ENCODE peak calls at places on chromosomes 13 and 19, in ten cellular contexts. N is sigmoid colon, Q is GM12891, J is suprapubic skin, B is HCT116, A is breast epithelium, R is vagina, M is SK-N-SH, S is stomach, U is GM23338. Y is an unnamed sample.

GRCh38 chr19:41452584-41453275 is 9.8 kb downstream of the ERICH4 start:
- DNase-seq in N (no peak), Q (no peak), J (no peak), B (no peak), A (no peak), R (no peak), M (no peak), S (no peak), U (no peak), Y (no peak)

GRCh38 chr13:102642475-102642874 is 45.7 kb downstream of the TPP2 start:
- DNase-seq in N (peak), Q (no peak), J (no peak), B (no peak), A (peak), R (no peak), M (no peak), S (peak), U (no peak), Y (no peak)

GRCh38 chr19:33887891-33888290 is 91.2 kb downstream of the KCTD15 start:
- DNase-seq in N (no peak), Q (no peak), J (no peak), B (no peak), A (no peak), R (no peak), M (no peak), S (no peak), U (no peak), Y (no peak)

GRCh38 chr13:89746554-89746953 is 1600.9 kb upstream of the MIR17HG start:
- DNase-seq in N (no peak), Q (no peak), J (no peak), B (no peak), A (no peak), R (no peak), M (no peak), S (no peak), U (peak), Y (no peak)

GRCh38 chr19:55069137-55069858 is 6.3 kb upstream of the RDH13 start:
- DNase-seq in N (no peak), Q (no peak), J (no peak), B (no peak), A (peak), R (no peak), M (peak), S (peak), U (peak), Y (no peak)

GRCh38 chr13:110617326-110618072 is 2.2 kb downstream of the NAXD start:
- DNase-seq in N (peak), Q (no peak), J (no peak), B (no peak), A (no peak), R (no peak), M (no peak), S (peak), U (peak), Y (no peak)

GRCh38 chr19:28012361-28012760 is 1200.6 kb downstream of the UQCRFS1 start:
- DNase-seq in N (no peak), Q (no peak), J (no peak), B (no peak), A (no peak), R (peak), M (peak), S (no peak), U (peak), Y (no peak)

GRCh38 chr19:9498183-9498902 is at the start of gene ZNF560:
- DNase-seq in N (no peak), Q (no peak), J (no peak), B (no peak), A (no peak), R (no peak), M (peak), S (no peak), U (peak), Y (no peak)

GRCh38 chr13:109368230-109368629 is 418.2 kb downstream of the IRS2 start:
- DNase-seq in N (no peak), Q (no peak), J (no peak), B (no peak), A (no peak), R (no peak), M (no peak), S (no peak), U (no peak), Y (no peak)

GRCh38 chr19:16885166-16885565 is 3.6 kb upstream of the F2RL3 start:
- DNase-seq in N (no peak), Q (no peak), J (no peak), B (no peak), A (no peak), R (no peak), M (no peak), S (no peak), U (no peak), Y (no peak)

GRCh38 chr19:16036941-16037340 is 39.4 kb upstream of the TPM4 start:
- DNase-seq in N (no peak), Q (no peak), J (no peak), B (no peak), A (no peak), R (no peak), M (no peak), S (no peak), U (no peak), Y (no peak)

GRCh38 chr19:18696023-18696422 is 12.5 kb downstream of the CRTC1 start:
- DNase-seq in N (no peak), Q (no peak), J (no peak), B (no peak), A (no peak), R (no peak), M (no peak), S (no peak), U (no peak), Y (no peak)

GRCh38 chr13:25032160-25032559 is 63.8 kb upstream of the PABPC3 start:
- DNase-seq in N (no peak), Q (no peak), J (no peak), B (no peak), A (no peak), R (no peak), M (no peak), S (no peak), U (no peak), Y (no peak)

GRCh38 chr13:72255908-72256307 is 388.9 kb upstream of the DACH1 start:
- DNase-seq in N (no peak), Q (no peak), J (no peak), B (peak), A (no peak), R (no peak), M (peak), S (no peak), U (peak), Y (no peak)

GRCh38 chr13:102090532-102090931 is 311.3 kb downstream of the FGF14 start:
- DNase-seq in N (no peak), Q (no peak), J (no peak), B (no peak), A (no peak), R (no peak), M (no peak), S (no peak), U (no peak), Y (no peak)

GRCh38 chr13:34000955-34001354 is 183.0 kb downstream of the RFC3 start:
- DNase-seq in N (no peak), Q (no peak), J (no peak), B (no peak), A (no peak), R (no peak), M (no peak), S (no peak), U (no peak), Y (no peak)

GRCh38 chr19:18789422-18789832 is 1.7 kb downstream of the COMP start:
- DNase-seq in N (no peak), Q (no peak), J (no peak), B (no peak), A (no peak), R (no peak), M (no peak), S (no peak), U (no peak), Y (no peak)

GRCh38 chr13:24263652-24264051 is 45.7 kb upstream of the C1QTNF9 start:
- DNase-seq in N (no peak), Q (no peak), J (no peak), B (no peak), A (no peak), R (no peak), M (no peak), S (no peak), U (no peak), Y (no peak)

GRCh38 chr13:48818495-48818961 is 157.2 kb upstream of the FNDC3A start:
- DNase-seq in N (no peak), Q (no peak), J (no peak), B (no peak), A (no peak), R (no peak), M (no peak), S (no peak), U (peak), Y (no peak)

GRCh38 chr19:2503521-2504109 is 27.7 kb downstream of the GADD45B start:
- DNase-seq in N (no peak), Q (no peak), J (no peak), B (peak), A (peak), R (no peak), M (no peak), S (no peak), U (no peak), Y (no peak)

GRCh38 chr13:44873486-44873885 is 115.8 kb downstream of the NUFIP1 start:
- DNase-seq in N (no peak), Q (no peak), J (no peak), B (no peak), A (no peak), R (no peak), M (no peak), S (peak), U (no peak), Y (no peak)

GRCh38 chr19:3034194-3034844 is 5.2 kb upstream of the TLE2 start:
- DNase-seq in N (no peak), Q (no peak), J (no peak), B (no peak), A (no peak), R (no peak), M (no peak), S (no peak), U (no peak), Y (no peak)

GRCh38 chr19:44182145-44182544 is 17.2 kb downstream of the ZNF226 start:
- DNase-seq in N (no peak), Q (no peak), J (no peak), B (no peak), A (no peak), R (no peak), M (no peak), S (no peak), U (no peak), Y (no peak)

GRCh38 chr13:110541526-110541920 is 20.0 kb downstream of the RAB20 start:
- DNase-seq in N (peak), Q (no peak), J (no peak), B (no peak), A (no peak), R (no peak), M (peak), S (peak), U (no peak), Y (no peak)

GRCh38 chr19:48044561-48044960 is 682 bp upstream of the CABP5 start:
- DNase-seq in N (no peak), Q (no peak), J (no peak), B (no peak), A (no peak), R (no peak), M (no peak), S (no peak), U (no peak), Y (no peak)

GRCh38 chr19:10379880-10380310 is 477 bp downstream of the TYK2 start:
- DNase-seq in N (no peak), Q (no peak), J (no peak), B (no peak), A (no peak), R (no peak), M (no peak), S (no peak), U (no peak), Y (no peak)

GRCh38 chr13:33799950-33800592 is 17.9 kb upstream of the RFC3 start:
- DNase-seq in N (no peak), Q (no peak), J (no peak), B (peak), A (no peak), R (no peak), M (peak), S (no peak), U (peak), Y (no peak)

GRCh38 chr19:18496167-18496979 is 25.5 kb downstream of the ELL start:
- DNase-seq in N (no peak), Q (peak), J (no peak), B (no peak), A (no peak), R (no peak), M (no peak), S (peak), U (no peak), Y (peak)

GRCh38 chr13:99498304-99499161 is 2.7 kb upstream of the TM9SF2 start:
- DNase-seq in N (peak), Q (peak), J (peak), B (peak), A (peak), R (peak), M (peak), S (peak), U (peak), Y (peak)

GRCh38 chr13:35157143-35157755 is 215.2 kb downstream of the NBEA start:
- DNase-seq in N (no peak), Q (no peak), J (no peak), B (peak), A (no peak), R (no peak), M (peak), S (no peak), U (peak), Y (peak)

GRCh38 chr13:109784590-109785140 is 1.7 kb downstream of the IRS2 start:
- DNase-seq in N (peak), Q (no peak), J (peak), B (no peak), A (peak), R (no peak), M (peak), S (peak), U (peak), Y (peak)

GRCh38 chr19:15769586-15769985 is 17.9 kb upstream of the OR10H5 start:
- DNase-seq in N (no peak), Q (no peak), J (no peak), B (no peak), A (no peak), R (no peak), M (no peak), S (no peak), U (peak), Y (no peak)

GRCh38 chr19:51788029-51788428 is 6.9 kb upstream of the FPR3 start:
- DNase-seq in N (no peak), Q (no peak), J (no peak), B (no peak), A (no peak), R (no peak), M (no peak), S (no peak), U (no peak), Y (no peak)

GRCh38 chr19:29576761-29577661 is 29.1 kb upstream of the POP4 start:
- DNase-seq in N (no peak), Q (no peak), J (no peak), B (no peak), A (peak), R (peak), M (no peak), S (no peak), U (no peak), Y (no peak)

GRCh38 chr13:26249551-26249950 is 4.4 kb upstream of the CDK8 start:
- DNase-seq in N (no peak), Q (no peak), J (no peak), B (no peak), A (no peak), R (no peak), M (no peak), S (no peak), U (no peak), Y (no peak)
- TF ChIP-seq POLR2AphosphoS5 in N (no peak), Q (no peak), J (no peak), B (no peak), A (no peak), R (no peak), M (no peak), S (no peak), U (no peak), Y (no peak)

GRCh38 chr13:28140433-28141125 is 2.2 kb downstream of the PAN3 start:
- DNase-seq in N (no peak), Q (no peak), J (no peak), B (no peak), A (no peak), R (no peak), M (no peak), S (no peak), U (peak), Y (no peak)

GRCh38 chr13:28138012-28138755 is at the start of gene PAN3:
- DNase-seq in N (peak), Q (peak), J (peak), B (peak), A (peak), R (no peak), M (peak), S (peak), U (peak), Y (peak)

GRCh38 chr13:28137556-28137955 is 789 bp upstream of the PAN3 start:
- DNase-seq in N (no peak), Q (no peak), J (no peak), B (no peak), A (no peak), R (no peak), M (no peak), S (no peak), U (no peak), Y (no peak)

GRCh38 chr13:28136916-28137315 is 1.4 kb upstream of the PAN3 start:
- DNase-seq in N (no peak), Q (no peak), J (no peak), B (no peak), A (no peak), R (no peak), M (no peak), S (no peak), U (no peak), Y (peak)

DNA sequence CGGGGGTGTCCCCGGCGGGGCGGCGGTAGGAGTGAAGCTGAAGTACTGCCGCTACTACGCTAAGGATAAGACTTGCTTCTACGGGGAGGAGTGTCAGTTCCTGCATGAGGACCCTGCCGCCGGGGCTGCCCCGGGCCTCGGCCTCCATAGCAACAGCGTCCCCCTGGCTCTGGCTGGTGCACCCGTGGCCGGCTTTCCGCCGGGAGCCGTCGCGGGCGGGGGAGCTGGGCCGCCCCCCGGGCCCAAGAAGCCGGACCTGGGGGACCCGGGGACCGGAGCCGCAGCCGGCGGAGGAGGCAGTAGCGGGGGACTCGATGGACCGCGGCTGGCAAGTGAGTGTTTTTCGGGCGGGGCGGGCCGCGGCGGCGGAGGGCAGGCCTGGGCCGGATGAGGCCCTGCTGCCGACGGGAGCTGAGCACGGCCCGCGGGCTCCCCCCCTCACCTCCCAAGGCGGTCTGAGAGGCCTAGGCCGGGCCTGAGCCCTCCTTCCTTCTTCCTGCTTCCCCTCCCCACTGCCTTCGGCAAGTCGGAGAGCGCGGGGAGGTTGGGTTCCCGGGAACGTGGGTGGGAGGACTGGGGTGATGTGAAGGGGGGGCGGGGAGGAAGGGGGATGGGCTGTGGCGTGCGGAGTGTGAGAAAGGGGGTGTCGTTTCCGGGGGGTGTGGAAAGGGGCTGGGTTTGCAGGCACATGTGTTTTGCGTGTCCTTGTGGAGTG is 568 bp downstream of the PAN3 start:
- DNase-seq in N (peak), Q (peak), J (peak), B (peak), A (peak), R (no peak), M (peak), S (peak), U (peak), Y (peak)
- TF ChIP-seq POLR2AphosphoS5 in N (peak), Q (peak), J (no peak), B (peak), A (peak), R (peak), M (peak), S (peak), U (peak), Y (peak)

DNA sequence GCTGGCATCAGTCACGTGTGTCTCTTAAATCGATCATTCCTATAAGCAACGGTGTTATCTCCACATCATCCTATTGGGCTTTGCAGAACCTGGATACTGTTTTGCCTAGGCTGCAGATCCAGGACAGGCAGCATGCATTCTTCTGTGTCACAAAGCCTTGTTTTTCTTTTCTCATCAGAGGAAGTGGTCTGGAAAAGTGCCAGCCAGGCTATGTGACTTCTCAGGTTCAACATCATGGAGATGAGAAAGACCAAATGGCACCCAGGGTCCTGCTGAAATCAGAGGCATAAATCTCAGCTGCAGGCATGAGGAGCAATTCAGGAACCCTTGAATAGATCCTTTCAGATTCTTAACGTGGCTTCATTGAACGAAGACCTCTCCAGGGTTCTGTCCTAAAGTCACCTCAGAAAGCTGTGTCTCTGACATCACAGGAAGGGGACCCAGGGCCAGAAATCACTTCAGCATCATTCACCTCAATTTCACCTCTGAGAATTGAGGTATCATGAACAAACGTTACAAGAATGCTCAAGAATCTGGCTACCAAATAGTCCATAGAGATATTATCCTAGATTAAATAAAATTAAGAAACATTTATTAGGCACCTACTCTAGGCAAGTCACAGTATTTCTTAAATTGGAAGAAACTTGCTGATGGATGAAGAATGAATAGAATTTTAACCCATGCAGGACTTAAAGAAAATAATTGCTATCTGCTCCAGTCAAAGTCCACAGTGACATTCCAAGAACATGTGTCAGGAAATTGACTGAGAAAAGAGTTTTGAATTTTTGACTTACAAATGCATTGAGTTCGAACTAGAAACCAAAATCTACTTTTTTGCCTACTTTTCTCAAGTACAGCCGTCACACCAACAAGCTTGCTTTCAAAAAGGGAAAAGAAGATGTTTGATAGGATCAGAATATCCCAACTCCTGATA is 124.1 kb downstream of the COG6 start:
- DNase-seq in N (no peak), Q (no peak), J (no peak), B (no peak), A (no peak), R (no peak), M (no peak), S (no peak), U (no peak), Y (no peak)
- TF ChIP-seq POLR2AphosphoS5 in N (no peak), Q (no peak), J (no peak), B (no peak), A (no peak), R (no peak), M (peak), S (no peak), U (no peak), Y (no peak)

GRCh38 chr19:7624810-7625209 is 4.5 kb downstream of the XAB2 start:
- DNase-seq in N (no peak), Q (no peak), J (no peak), B (no peak), A (no peak), R (no peak), M (no peak), S (no peak), U (no peak), Y (no peak)
- TF ChIP-seq POLR2AphosphoS5 in N (no peak), Q (no peak), J (no peak), B (no peak), A (no peak), R (no peak), M (no peak), S (no peak), U (no peak), Y (no peak)

GRCh38 chr19:5893907-5894703 is 9.5 kb downstream of the NDUFA11 start:
- DNase-seq in N (no peak), Q (no peak), J (no peak), B (no peak), A (no peak), R (no peak), M (peak), S (no peak), U (no peak), Y (no peak)
- TF ChIP-seq POLR2AphosphoS5 in N (no peak), Q (peak), J (no peak), B (peak), A (no peak), R (no peak), M (no peak), S (no peak), U (no peak), Y (no peak)

DNA sequence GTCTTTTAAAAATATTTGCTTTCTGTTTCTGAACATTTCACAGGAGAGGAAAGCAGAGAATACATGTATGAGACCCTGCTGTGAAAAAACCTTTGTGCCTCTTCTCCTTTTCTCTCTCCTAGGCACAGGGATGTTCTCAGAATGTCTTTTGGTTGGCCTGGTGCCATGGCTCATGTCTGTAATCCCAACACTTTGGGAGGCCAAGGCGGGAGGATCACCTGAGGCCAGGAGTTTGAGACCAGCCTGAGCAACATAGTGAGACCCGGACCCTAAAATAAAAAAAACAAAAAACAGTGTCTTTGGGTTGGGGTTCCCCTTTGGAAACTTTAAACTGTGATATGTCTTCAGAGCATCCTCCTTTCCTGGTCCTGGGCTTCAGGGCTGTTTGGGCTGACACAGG is 1.5 kb downstream of the ZNF627 start:
- DNase-seq in N (peak), Q (no peak), J (no peak), B (no peak), A (no peak), R (no peak), M (no peak), S (no peak), U (no peak), Y (no peak)
- TF ChIP-seq POLR2AphosphoS5 in N (no peak), Q (no peak), J (no peak), B (no peak), A (no peak), R (no peak), M (no peak), S (no peak), U (no peak), Y (no peak)